ENCODE peak calls at places on chromosomes 16 and 17, in five cellular contexts. J, L, B, R and N are unnamed samples.

GRCh38 chr16:4443986-4444385 is 18.3 kb downstream of the DNAJA3 start:
- DNase-seq in J (no peak), L (no peak), B (no peak), R (no peak), N (no peak)

GRCh38 chr17:72684405-72685020 is 408.0 kb downstream of the SLC39A11 start:
- DNase-seq in J (no peak), L (no peak), B (no peak), R (no peak), N (no peak)

GRCh38 chr16:12321363-12321762 is 344.8 kb downstream of the SNX29 start:
- DNase-seq in J (no peak), L (no peak), B (no peak), R (peak), N (no peak)

GRCh38 chr16:3590736-3591435 is 13.7 kb upstream of the NLRC3 start:
- DNase-seq in J (no peak), L (no peak), B (no peak), R (no peak), N (no peak)

GRCh38 chr17:29760279-29760721 is 137.6 kb upstream of the CORO6 start:
- DNase-seq in J (peak), L (peak), B (peak), R (peak), N (no peak)

GRCh38 chr17:75159196-75160031 is 5.1 kb upstream of the JPT1 start:
- DNase-seq in J (peak), L (peak), B (peak), R (no peak), N (no peak)

GRCh38 chr17:64507418-64507766 is 615 bp downstream of the CEP95 start:
- DNase-seq in J (peak), L (peak), B (peak), R (peak), N (peak)

GRCh38 chr17:50707296-50708049 is at the start of gene ANKRD40:
- DNase-seq in J (peak), L (peak), B (peak), R (peak), N (peak)

GRCh38 chr16:83145297-83145696 is 518.5 kb downstream of the CDH13 start:
- DNase-seq in J (no peak), L (no peak), B (no peak), R (no peak), N (no peak)

GRCh38 chr17:69373069-69373468 is 41.4 kb upstream of the MAP2K6 start:
- DNase-seq in J (no peak), L (no peak), B (no peak), R (no peak), N (no peak)

GRCh38 chr17:47694818-47695663 is 1.1 kb downstream of the TBKBP1 start:
- DNase-seq in J (peak), L (peak), B (no peak), R (peak), N (no peak)

GRCh38 chr17:61164517-61164916 is 235.1 kb upstream of the TBX2 start:
- DNase-seq in J (no peak), L (no peak), B (no peak), R (no peak), N (no peak)

GRCh38 chr16:73054732-73055481 is 7.0 kb upstream of the ZFHX3 start:
- DNase-seq in J (peak), L (peak), B (peak), R (peak), N (no peak)

GRCh38 chr17:19724501-19725420 is 8.4 kb upstream of the SLC47A2 start:
- DNase-seq in J (no peak), L (no peak), B (no peak), R (no peak), N (no peak)

GRCh38 chr17:48472485-48473281 is 42.7 kb upstream of the SKAP1 start:
- DNase-seq in J (no peak), L (peak), B (peak), R (peak), N (no peak)

GRCh38 chr17:50102164-50102991 is 7.2 kb downstream of the PDK2 start:
- DNase-seq in J (no peak), L (no peak), B (no peak), R (no peak), N (no peak)

GRCh38 chr16:1379863-1380174 is 28.1 kb downstream of the GNPTG start:
- DNase-seq in J (no peak), L (no peak), B (no peak), R (no peak), N (no peak)

GRCh38 chr16:85658504-85659326 is 30.0 kb downstream of the GINS2 start:
- DNase-seq in J (no peak), L (no peak), B (no peak), R (no peak), N (no peak)

GRCh38 chr17:34171245-34171818 is 83.8 kb upstream of the CCL2 start:
- DNase-seq in J (peak), L (peak), B (peak), R (peak), N (peak)

GRCh38 chr16:87212026-87212425 is 105.2 kb downstream of the C16orf95 start:
- DNase-seq in J (no peak), L (peak), B (peak), R (no peak), N (no peak)

GRCh38 chr17:20009302-20010098 is at the start of gene SPECC1:
- DNase-seq in J (peak), L (peak), B (peak), R (peak), N (no peak)

GRCh38 chr17:58330997-58331814 is 2.6 kb upstream of the TSPOAP1 start:
- DNase-seq in J (no peak), L (no peak), B (no peak), R (peak), N (no peak)

GRCh38 chr16:51556694-51557327 is 405.7 kb upstream of the SALL1 start:
- DNase-seq in J (peak), L (peak), B (peak), R (no peak), N (peak)

GRCh38 chr16:67549240-67549639 is 13.1 kb upstream of the CTCF start:
- DNase-seq in J (no peak), L (no peak), B (no peak), R (no peak), N (no peak)

GRCh38 chr17:77684803-77685580 is 273.5 kb upstream of the TNRC6C start:
- DNase-seq in J (no peak), L (no peak), B (no peak), R (no peak), N (no peak)

GRCh38 chr17:65896889-65897288 is 295.0 kb downstream of the CEP112 start:
- DNase-seq in J (no peak), L (no peak), B (no peak), R (no peak), N (no peak)

GRCh38 chr17:41329279-41329925 is 13.9 kb upstream of the KRTAP17-1 start:
- DNase-seq in J (peak), L (peak), B (peak), R (peak), N (peak)

GRCh38 chr17:17108681-17109049 is 66.4 kb downstream of the MPRIP start:
- DNase-seq in J (peak), L (no peak), B (no peak), R (no peak), N (no peak)

GRCh38 chr17:18320301-18320700 is 5.2 kb downstream of the SMCR8 start:
- DNase-seq in J (no peak), L (no peak), B (no peak), R (no peak), N (no peak)

GRCh38 chr17:8728251-8728925 is 16.2 kb downstream of the CCDC42 start:
- DNase-seq in J (no peak), L (no peak), B (no peak), R (no peak), N (no peak)

GRCh38 chr17:8726951-8727555 is 17.6 kb downstream of the CCDC42 start:
- DNase-seq in J (peak), L (peak), B (no peak), R (no peak), N (peak)

GRCh38 chr17:8728991-8729390 is 15.6 kb downstream of the CCDC42 start:
- DNase-seq in J (no peak), L (no peak), B (no peak), R (no peak), N (no peak)

GRCh38 chr17:8729860-8730259 is 14.8 kb downstream of the CCDC42 start:
- DNase-seq in J (no peak), L (no peak), B (no peak), R (no peak), N (no peak)

DNA sequence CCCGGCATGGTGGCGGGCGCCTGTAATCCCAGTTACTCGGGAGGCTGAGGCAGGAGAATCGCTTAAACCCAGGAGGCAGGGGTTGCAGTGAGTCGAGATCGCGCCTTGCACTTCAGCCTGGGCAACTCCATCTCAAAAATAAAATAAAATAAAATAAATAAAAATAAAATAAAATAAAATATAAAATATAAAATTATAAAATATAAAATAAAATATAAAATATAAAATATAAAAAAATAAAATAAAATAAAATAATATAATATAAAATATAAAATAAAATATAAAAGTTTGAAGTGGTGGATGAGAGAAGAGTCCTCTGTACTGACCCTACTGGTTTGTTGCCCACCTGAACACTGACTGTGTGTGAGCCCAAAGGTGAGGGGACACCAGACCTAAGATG is 15.2 kb downstream of the CCDC42 start:
- DNase-seq in J (no peak), L (no peak), B (no peak), R (no peak), N (no peak)
- H3K4me3 ChIP-seq in J (no peak), L (no peak), B (no peak), R (no peak), N (no peak)

GRCh38 chr17:66952031-66952524 is 12.4 kb upstream of the CACNG4 start:
- DNase-seq in J (peak), L (peak), B (peak), R (no peak), N (peak)
- TF ChIP-seq CTCF in J (no peak), L (no peak), B (no peak), R (no peak), N (no peak)

GRCh38 chr17:44188757-44189403 is 2.1 kb downstream of the TMUB2 start:
- DNase-seq in J (no peak), L (no peak), B (no peak), R (no peak), N (no peak)
- H3K4me3 ChIP-seq in J (no peak), L (no peak), B (no peak), R (no peak), N (no peak)

GRCh38 chr17:44775136-44775837 is 16.5 kb downstream of the ADAM11 start:
- DNase-seq in J (peak), L (peak), B (peak), R (peak), N (peak)
- TF ChIP-seq CTCF in J (no peak), L (no peak), B (no peak), R (peak), N (no peak)

GRCh38 chr17:3691539-3692166 is 4.3 kb downstream of the P2RX5 start:
- DNase-seq in J (no peak), L (no peak), B (no peak), R (peak), N (no peak)
- H3K4me3 ChIP-seq in J (no peak), L (no peak), B (no peak), R (no peak), N (no peak)

GRCh38 chr17:54426287-54426886 is 474.3 kb upstream of the TOM1L1 start:
- DNase-seq in J (no peak), L (no peak), B (no peak), R (peak), N (no peak)
- TF ChIP-seq CTCF in J (no peak), L (no peak), B (no peak), R (peak), N (no peak)